ENCODE peak calls at places on chromosomes 3 and 15, in eight cellular contexts. One of them, this sample, is unnamed.
A peak's percentile ranks its signal among the peaks of the same experiment; 100 is the strongest.

GRCh38 chr3:162643245-162643644 is 1146.6 kb downstream of the OTOL1 start:
- DNase-seq in DMS79: no peak
- DNase-seq in AG08396: no peak
- DNase-seq in type B pancreatic cell: no peak
- DNase-seq in CD4-positive, alpha-beta T cell: no peak
- DNase-seq in AG10803: peak; percentile 13
- DNase-seq in glutamatergic neuron: no peak
- DNase-seq in activated CD4-positive, CD25-positive, alpha-beta regulatory T cell: no peak
- DNase-seq in this sample: no peak

GRCh38 chr15:98875309-98875708 is 132.3 kb downstream of the PGPEP1L start:
- DNase-seq in type B pancreatic cell: no peak
- DNase-seq in activated CD4-positive, CD25-positive, alpha-beta regulatory T cell: no peak
- DNase-seq in AG08396: no peak
- DNase-seq in CD4-positive, alpha-beta T cell: no peak
- DNase-seq in DMS79: no peak
- DNase-seq in AG10803: peak; percentile 71
- DNase-seq in glutamatergic neuron: no peak
- DNase-seq in this sample: no peak

GRCh38 chr3:39171860-39172259 is 18.5 kb upstream of the CSRNP1 start:
- DNase-seq in glutamatergic neuron: no peak
- DNase-seq in AG10803: no peak
- DNase-seq in type B pancreatic cell: no peak
- DNase-seq in CD4-positive, alpha-beta T cell: no peak
- DNase-seq in activated CD4-positive, CD25-positive, alpha-beta regulatory T cell: no peak
- DNase-seq in AG08396: no peak
- DNase-seq in DMS79: no peak
- DNase-seq in this sample: no peak

GRCh38 chr3:52792413-52792812 is 2.2 kb upstream of the ITIH3 start:
- DNase-seq in AG10803: no peak
- DNase-seq in activated CD4-positive, CD25-positive, alpha-beta regulatory T cell: no peak
- DNase-seq in DMS79: no peak
- DNase-seq in AG08396: no peak
- DNase-seq in type B pancreatic cell: no peak
- DNase-seq in CD4-positive, alpha-beta T cell: no peak
- DNase-seq in glutamatergic neuron: peak; percentile 46
- DNase-seq in this sample: no peak

GRCh38 chr3:38521391-38521987 is 25.3 kb downstream of the EXOG start:
- DNase-seq in glutamatergic neuron: peak; percentile 69
- DNase-seq in type B pancreatic cell: no peak
- DNase-seq in activated CD4-positive, CD25-positive, alpha-beta regulatory T cell: peak; percentile 31
- DNase-seq in AG10803: peak; percentile 66
- DNase-seq in CD4-positive, alpha-beta T cell: peak; percentile 43
- DNase-seq in AG08396: peak; percentile 63
- DNase-seq in DMS79: no peak
- DNase-seq in this sample: no peak

GRCh38 chr15:76390571-76390970 is 54.0 kb downstream of the ISL2 start:
- DNase-seq in activated CD4-positive, CD25-positive, alpha-beta regulatory T cell: no peak
- DNase-seq in CD4-positive, alpha-beta T cell: no peak
- DNase-seq in AG10803: no peak
- DNase-seq in AG08396: no peak
- DNase-seq in DMS79: no peak
- DNase-seq in glutamatergic neuron: no peak
- DNase-seq in type B pancreatic cell: no peak
- DNase-seq in this sample: no peak

GRCh38 chr3:45684327-45684892 is 4.8 kb upstream of the SACM1L start:
- DNase-seq in type B pancreatic cell: no peak
- DNase-seq in DMS79: no peak
- DNase-seq in AG08396: no peak
- DNase-seq in AG10803: no peak
- DNase-seq in CD4-positive, alpha-beta T cell: no peak
- DNase-seq in activated CD4-positive, CD25-positive, alpha-beta regulatory T cell: no peak
- DNase-seq in glutamatergic neuron: no peak
- DNase-seq in this sample: no peak

GRCh38 chr3:16476636-16477035 is 36.9 kb downstream of the RFTN1 start:
- DNase-seq in AG10803: peak; percentile 76
- DNase-seq in activated CD4-positive, CD25-positive, alpha-beta regulatory T cell: no peak
- DNase-seq in type B pancreatic cell: no peak
- DNase-seq in DMS79: peak; percentile 6
- DNase-seq in glutamatergic neuron: no peak
- DNase-seq in AG08396: peak; percentile 56
- DNase-seq in CD4-positive, alpha-beta T cell: no peak
- DNase-seq in this sample: peak; percentile 96

GRCh38 chr3:125916376-125916978 is 52.5 kb upstream of the ROPN1B start:
- DNase-seq in CD4-positive, alpha-beta T cell: peak; percentile 95
- DNase-seq in AG10803: peak; percentile 94
- DNase-seq in DMS79: peak; percentile 96
- DNase-seq in AG08396: peak; percentile 93
- DNase-seq in type B pancreatic cell: peak; percentile 96
- DNase-seq in glutamatergic neuron: peak; percentile 97
- DNase-seq in activated CD4-positive, CD25-positive, alpha-beta regulatory T cell: peak; percentile 99
- DNase-seq in this sample: peak; percentile 67

GRCh38 chr15:63510548-63510940 is 6.2 kb downstream of the USP3 start:
- DNase-seq in type B pancreatic cell: no peak
- DNase-seq in DMS79: no peak
- DNase-seq in AG10803: no peak
- DNase-seq in CD4-positive, alpha-beta T cell: no peak
- DNase-seq in AG08396: no peak
- DNase-seq in glutamatergic neuron: no peak
- DNase-seq in activated CD4-positive, CD25-positive, alpha-beta regulatory T cell: no peak
- DNase-seq in this sample: no peak

GRCh38 chr3:108241146-108241545 is 18.9 kb upstream of the IFT57 start:
- DNase-seq in CD4-positive, alpha-beta T cell: no peak
- DNase-seq in activated CD4-positive, CD25-positive, alpha-beta regulatory T cell: no peak
- DNase-seq in AG10803: no peak
- DNase-seq in type B pancreatic cell: no peak
- DNase-seq in AG08396: no peak
- DNase-seq in DMS79: no peak
- DNase-seq in glutamatergic neuron: no peak
- DNase-seq in this sample: no peak

GRCh38 chr15:66838671-66839239 is 136.7 kb downstream of the SMAD6 start:
- DNase-seq in activated CD4-positive, CD25-positive, alpha-beta regulatory T cell: no peak
- DNase-seq in type B pancreatic cell: no peak
- DNase-seq in CD4-positive, alpha-beta T cell: no peak
- DNase-seq in AG08396: peak; percentile 55
- DNase-seq in AG10803: peak; percentile 47
- DNase-seq in glutamatergic neuron: no peak
- DNase-seq in DMS79: no peak
- DNase-seq in this sample: no peak

GRCh38 chr3:128478576-128479506 is 12.2 kb upstream of the DNAJB8 start:
- DNase-seq in AG08396: no peak
- DNase-seq in activated CD4-positive, CD25-positive, alpha-beta regulatory T cell: no peak
- DNase-seq in CD4-positive, alpha-beta T cell: no peak
- DNase-seq in type B pancreatic cell: no peak
- DNase-seq in glutamatergic neuron: no peak
- DNase-seq in AG10803: no peak
- DNase-seq in DMS79: no peak
- DNase-seq in this sample: no peak

GRCh38 chr3:172034786-172035685 is 4.3 kb upstream of the FNDC3B start:
- DNase-seq in glutamatergic neuron: no peak
- DNase-seq in CD4-positive, alpha-beta T cell: no peak
- DNase-seq in activated CD4-positive, CD25-positive, alpha-beta regulatory T cell: no peak
- DNase-seq in DMS79: no peak
- DNase-seq in type B pancreatic cell: no peak
- DNase-seq in AG08396: peak; percentile 31
- DNase-seq in AG10803: peak; percentile 48
- DNase-seq in this sample: no peak

GRCh38 chr15:31299588-31300207 is 26.9 kb upstream of the KLF13 start:
- DNase-seq in DMS79: no peak
- DNase-seq in AG10803: no peak
- DNase-seq in activated CD4-positive, CD25-positive, alpha-beta regulatory T cell: no peak
- DNase-seq in CD4-positive, alpha-beta T cell: no peak
- DNase-seq in AG08396: no peak
- DNase-seq in type B pancreatic cell: peak; percentile 49
- DNase-seq in glutamatergic neuron: no peak
- DNase-seq in this sample: no peak

GRCh38 chr3:67044295-67044694 is 46.2 kb downstream of the KBTBD8 start:
- DNase-seq in AG08396: peak; percentile 11
- DNase-seq in AG10803: peak; percentile 18
- DNase-seq in CD4-positive, alpha-beta T cell: no peak
- DNase-seq in type B pancreatic cell: no peak
- DNase-seq in DMS79: no peak
- DNase-seq in activated CD4-positive, CD25-positive, alpha-beta regulatory T cell: no peak
- DNase-seq in glutamatergic neuron: no peak
- DNase-seq in this sample: no peak

GRCh38 chr3:139299261-139300132 is 44.3 kb upstream of the MRPS22 start:
- DNase-seq in glutamatergic neuron: no peak
- DNase-seq in AG10803: peak; percentile 55
- DNase-seq in type B pancreatic cell: no peak
- DNase-seq in AG08396: no peak
- DNase-seq in activated CD4-positive, CD25-positive, alpha-beta regulatory T cell: no peak
- DNase-seq in DMS79: no peak
- DNase-seq in CD4-positive, alpha-beta T cell: no peak
- DNase-seq in this sample: no peak

GRCh38 chr15:92953997-92954396 is 53.9 kb downstream of the CHD2 start:
- DNase-seq in activated CD4-positive, CD25-positive, alpha-beta regulatory T cell: no peak
- DNase-seq in CD4-positive, alpha-beta T cell: no peak
- DNase-seq in DMS79: no peak
- DNase-seq in type B pancreatic cell: no peak
- DNase-seq in glutamatergic neuron: no peak
- DNase-seq in AG10803: no peak
- DNase-seq in AG08396: no peak
- DNase-seq in this sample: no peak

GRCh38 chr3:43726511-43726910 is 35.8 kb downstream of the ABHD5 start:
- DNase-seq in type B pancreatic cell: no peak
- DNase-seq in CD4-positive, alpha-beta T cell: no peak
- DNase-seq in DMS79: no peak
- DNase-seq in AG08396: no peak
- DNase-seq in glutamatergic neuron: no peak
- DNase-seq in activated CD4-positive, CD25-positive, alpha-beta regulatory T cell: no peak
- DNase-seq in AG10803: peak; percentile 66
- DNase-seq in this sample: no peak

GRCh38 chr15:40367673-40368611 is 9.9 kb downstream of the DISP2 start:
- DNase-seq in activated CD4-positive, CD25-positive, alpha-beta regulatory T cell: peak; percentile 47
- DNase-seq in glutamatergic neuron: peak; percentile 89
- DNase-seq in type B pancreatic cell: peak; percentile 87
- DNase-seq in AG08396: peak; percentile 94
- DNase-seq in DMS79: no peak
- DNase-seq in CD4-positive, alpha-beta T cell: peak; percentile 82
- DNase-seq in AG10803: peak; percentile 88
- DNase-seq in this sample: no peak

GRCh38 chr15:75835990-75836952 is 7.0 kb upstream of the UBE2Q2 start:
- DNase-seq in AG10803: no peak
- DNase-seq in AG08396: no peak
- DNase-seq in glutamatergic neuron: no peak
- DNase-seq in CD4-positive, alpha-beta T cell: no peak
- DNase-seq in type B pancreatic cell: no peak
- DNase-seq in activated CD4-positive, CD25-positive, alpha-beta regulatory T cell: no peak
- DNase-seq in DMS79: no peak
- DNase-seq in this sample: no peak

GRCh38 chr15:94793641-94794040 is 562.3 kb downstream of the MCTP2 start:
- DNase-seq in glutamatergic neuron: peak; percentile 28
- DNase-seq in DMS79: no peak
- DNase-seq in activated CD4-positive, CD25-positive, alpha-beta regulatory T cell: no peak
- DNase-seq in AG10803: no peak
- DNase-seq in CD4-positive, alpha-beta T cell: no peak
- DNase-seq in AG08396: no peak
- DNase-seq in type B pancreatic cell: no peak
- DNase-seq in this sample: no peak

GRCh38 chr3:64097920-64098319 is 74.6 kb upstream of the PSMD6 start:
- DNase-seq in DMS79: no peak
- DNase-seq in glutamatergic neuron: no peak
- DNase-seq in AG10803: no peak
- DNase-seq in AG08396: no peak
- DNase-seq in type B pancreatic cell: no peak
- DNase-seq in activated CD4-positive, CD25-positive, alpha-beta regulatory T cell: no peak
- DNase-seq in CD4-positive, alpha-beta T cell: no peak
- DNase-seq in this sample: no peak

GRCh38 chr15:28942046-28942445 is 56.3 kb downstream of the APBA2 start:
- DNase-seq in glutamatergic neuron: no peak
- DNase-seq in AG08396: no peak
- DNase-seq in DMS79: no peak
- DNase-seq in AG10803: no peak
- DNase-seq in type B pancreatic cell: no peak
- DNase-seq in CD4-positive, alpha-beta T cell: peak; percentile 49
- DNase-seq in activated CD4-positive, CD25-positive, alpha-beta regulatory T cell: no peak
- DNase-seq in this sample: no peak

GRCh38 chr15:42048080-42048820 is 27.4 kb upstream of the PLA2G4E start:
- DNase-seq in glutamatergic neuron: no peak
- DNase-seq in DMS79: no peak
- DNase-seq in AG10803: no peak
- DNase-seq in activated CD4-positive, CD25-positive, alpha-beta regulatory T cell: no peak
- DNase-seq in CD4-positive, alpha-beta T cell: no peak
- DNase-seq in AG08396: no peak
- DNase-seq in type B pancreatic cell: no peak
- DNase-seq in this sample: no peak

GRCh38 chr3:132285620-132285945 is 31.6 kb upstream of the ACP3 start:
- DNase-seq in type B pancreatic cell: no peak
- DNase-seq in activated CD4-positive, CD25-positive, alpha-beta regulatory T cell: no peak
- DNase-seq in AG08396: no peak
- DNase-seq in DMS79: no peak
- DNase-seq in AG10803: no peak
- DNase-seq in glutamatergic neuron: no peak
- DNase-seq in CD4-positive, alpha-beta T cell: no peak
- DNase-seq in this sample: no peak

GRCh38 chr15:73897441-73898261 is 24.3 kb downstream of the TBC1D21 start:
- DNase-seq in DMS79: no peak
- DNase-seq in glutamatergic neuron: peak; percentile 63
- DNase-seq in AG10803: peak; percentile 83
- DNase-seq in activated CD4-positive, CD25-positive, alpha-beta regulatory T cell: peak; percentile 6
- DNase-seq in AG08396: peak; percentile 89
- DNase-seq in CD4-positive, alpha-beta T cell: peak; percentile 16
- DNase-seq in type B pancreatic cell: no peak
- DNase-seq in this sample: peak; percentile 40

GRCh38 chr3:69419276-69419675 is 33.4 kb upstream of the FRMD4B start:
- DNase-seq in AG10803: no peak
- DNase-seq in type B pancreatic cell: no peak
- DNase-seq in activated CD4-positive, CD25-positive, alpha-beta regulatory T cell: no peak
- DNase-seq in DMS79: no peak
- DNase-seq in CD4-positive, alpha-beta T cell: no peak
- DNase-seq in AG08396: no peak
- DNase-seq in glutamatergic neuron: no peak
- DNase-seq in this sample: no peak

GRCh38 chr3:169199283-169199682 is 464.2 kb downstream of the MECOM start:
- DNase-seq in activated CD4-positive, CD25-positive, alpha-beta regulatory T cell: no peak
- DNase-seq in glutamatergic neuron: no peak
- DNase-seq in CD4-positive, alpha-beta T cell: no peak
- DNase-seq in type B pancreatic cell: no peak
- DNase-seq in DMS79: peak; percentile 9
- DNase-seq in AG08396: no peak
- DNase-seq in AG10803: no peak
- DNase-seq in this sample: no peak

GRCh38 chr3:101861978-101862421 is 12.7 kb downstream of the NFKBIZ start:
- DNase-seq in AG08396: no peak
- DNase-seq in glutamatergic neuron: no peak
- DNase-seq in activated CD4-positive, CD25-positive, alpha-beta regulatory T cell: no peak
- DNase-seq in AG10803: no peak
- DNase-seq in CD4-positive, alpha-beta T cell: no peak
- DNase-seq in type B pancreatic cell: no peak
- DNase-seq in DMS79: no peak
- DNase-seq in this sample: no peak

GRCh38 chr3:171049831-171050444 is 23.4 kb upstream of the SLC2A2 start:
- DNase-seq in AG10803: peak; percentile 57
- DNase-seq in glutamatergic neuron: peak; percentile 56
- DNase-seq in type B pancreatic cell: peak; percentile 70
- DNase-seq in CD4-positive, alpha-beta T cell: peak; percentile 26
- DNase-seq in DMS79: no peak
- DNase-seq in activated CD4-positive, CD25-positive, alpha-beta regulatory T cell: no peak
- DNase-seq in AG08396: peak; percentile 57
- DNase-seq in this sample: no peak

GRCh38 chr15:70409388-70409787 is 311.7 kb upstream of the TLE3 start:
- DNase-seq in DMS79: no peak
- DNase-seq in CD4-positive, alpha-beta T cell: no peak
- DNase-seq in glutamatergic neuron: no peak
- DNase-seq in activated CD4-positive, CD25-positive, alpha-beta regulatory T cell: no peak
- DNase-seq in AG10803: no peak
- DNase-seq in AG08396: no peak
- DNase-seq in type B pancreatic cell: no peak
- DNase-seq in this sample: no peak

This sample was measured in AG04449.